ENCODE peak calls at places on chromosomes 7 and 10, in seven cellular contexts. D is H9, T is IMR-90, P is mesendoderm, U is H1, R is neuronal stem cell, X is trophoblast cell. C is an unnamed sample.

GRCh38 chr7:157739056-157739455 is 402.3 kb downstream of the DNAJB6 start:
- DNase-seq in D (no peak), T (no peak), P (no peak), U (no peak), R (no peak), X (no peak), C (no peak)

GRCh38 chr10:33031815-33032320 is 73.8 kb upstream of the ITGB1 start:
- DNase-seq in D (no peak), T (no peak), P (no peak), U (no peak), R (no peak), X (no peak), C (no peak)

GRCh38 chr7:150941983-150942590 is 36.0 kb downstream of the KCNH2 start:
- DNase-seq in D (peak; percentile 73), T (no peak), P (peak; percentile 28), U (no peak), R (no peak), X (no peak), C (no peak)

GRCh38 chr10:32477499-32477898 is 31.6 kb downstream of the CCDC7 start:
- DNase-seq in D (no peak), T (no peak), P (no peak), U (no peak), R (no peak), X (no peak), C (no peak)

GRCh38 chr7:118182618-118183253 is 1.2 kb upstream of the LSM8 start:
- DNase-seq in D (no peak), T (no peak), P (no peak), U (no peak), R (no peak), X (no peak), C (peak; percentile 6)

GRCh38 chr10:98492763-98493162 is 46.0 kb upstream of the HPS1 start:
- DNase-seq in D (no peak), T (no peak), P (no peak), U (no peak), R (no peak), X (no peak), C (no peak)

GRCh38 chr7:84701524-84702306 is 485.1 kb downstream of the SEMA3D start:
- DNase-seq in D (no peak), T (peak; percentile 98), P (peak; percentile 79), U (no peak), R (no peak), X (peak; percentile 78), C (peak; percentile 95)

GRCh38 chr7:45239486-45239885 is 81.9 kb downstream of the RAMP3 start:
- DNase-seq in D (no peak), T (peak; percentile 62), P (no peak), U (peak; percentile 27), R (no peak), X (no peak), C (no peak)

GRCh38 chr7:5773661-5774086 is 7.8 kb downstream of the RNF216 start:
- DNase-seq in D (no peak), T (peak; percentile 89), P (peak; percentile 67), U (no peak), R (no peak), X (peak; percentile 92), C (peak; percentile 92)

GRCh38 chr10:49679480-49679893 is at the start of gene C10orf53:
- DNase-seq in D (peak; percentile 88), T (peak; percentile 16), P (peak; percentile 88), U (peak; percentile 83), R (peak; percentile 77), X (no peak), C (peak; percentile 22)

GRCh38 chr10:48456361-48456804 is 148.5 kb downstream of the ARHGAP22 start:
- DNase-seq in D (peak; percentile 32), T (no peak), P (no peak), U (peak; percentile 46), R (no peak), X (no peak), C (peak; percentile 13)

GRCh38 chr7:74376256-74377036 is 77.3 kb upstream of the GTF2IRD1 start:
- DNase-seq in D (no peak), T (no peak), P (no peak), U (no peak), R (no peak), X (no peak), C (no peak)

GRCh38 chr10:29780639-29781038 is 145.9 kb upstream of the SVIL start:
- DNase-seq in D (no peak), T (no peak), P (no peak), U (no peak), R (no peak), X (no peak), C (no peak)

GRCh38 chr7:79714081-79714480 is 260.6 kb upstream of the MAGI2 start:
- DNase-seq in D (no peak), T (no peak), P (no peak), U (no peak), R (no peak), X (no peak), C (no peak)

GRCh38 chr10:70308121-70309060 is 24.6 kb upstream of the NPFFR1 start:
- DNase-seq in D (no peak), T (no peak), P (no peak), U (no peak), R (no peak), X (no peak), C (no peak)

GRCh38 chr7:42677751-42678231 is 234.1 kb downstream of the C7orf25 start:
- DNase-seq in D (no peak), T (peak; percentile 43), P (no peak), U (no peak), R (no peak), X (no peak), C (peak; percentile 81)

GRCh38 chr7:131521651-131522163 is 34.7 kb downstream of the PODXL start:
- DNase-seq in D (peak; percentile 65), T (no peak), P (peak; percentile 91), U (no peak), R (no peak), X (peak; percentile 48), C (no peak)

GRCh38 chr10:113073549-113074189 is 123.6 kb downstream of the TCF7L2 start:
- DNase-seq in D (peak; percentile 88), T (peak; percentile 97), P (peak; percentile 84), U (no peak), R (no peak), X (peak; percentile 81), C (peak; percentile 98)

GRCh38 chr10:3764626-3765375 is 20.2 kb downstream of the KLF6 start:
- DNase-seq in D (no peak), T (no peak), P (no peak), U (no peak), R (no peak), X (no peak), C (no peak)

GRCh38 chr10:43069597-43069996 is 7.3 kb upstream of the RET start:
- DNase-seq in D (no peak), T (no peak), P (no peak), U (no peak), R (no peak), X (no peak), C (no peak)

GRCh38 chr10:98411768-98412167 is 3.2 kb downstream of the PYROXD2 start:
- DNase-seq in D (no peak), T (peak; percentile 61), P (no peak), U (no peak), R (no peak), X (no peak), C (peak; percentile 60)

GRCh38 chr10:4740471-4740870 is 85.5 kb upstream of the AKR1E2 start:
- DNase-seq in D (no peak), T (peak; percentile 14), P (peak; percentile 6), U (no peak), R (no peak), X (no peak), C (peak; percentile 51)

GRCh38 chr10:3811331-3811870 is 26.4 kb upstream of the KLF6 start:
- DNase-seq in D (no peak), T (peak; percentile 71), P (no peak), U (no peak), R (no peak), X (peak; percentile 51), C (peak; percentile 83)

DNA sequence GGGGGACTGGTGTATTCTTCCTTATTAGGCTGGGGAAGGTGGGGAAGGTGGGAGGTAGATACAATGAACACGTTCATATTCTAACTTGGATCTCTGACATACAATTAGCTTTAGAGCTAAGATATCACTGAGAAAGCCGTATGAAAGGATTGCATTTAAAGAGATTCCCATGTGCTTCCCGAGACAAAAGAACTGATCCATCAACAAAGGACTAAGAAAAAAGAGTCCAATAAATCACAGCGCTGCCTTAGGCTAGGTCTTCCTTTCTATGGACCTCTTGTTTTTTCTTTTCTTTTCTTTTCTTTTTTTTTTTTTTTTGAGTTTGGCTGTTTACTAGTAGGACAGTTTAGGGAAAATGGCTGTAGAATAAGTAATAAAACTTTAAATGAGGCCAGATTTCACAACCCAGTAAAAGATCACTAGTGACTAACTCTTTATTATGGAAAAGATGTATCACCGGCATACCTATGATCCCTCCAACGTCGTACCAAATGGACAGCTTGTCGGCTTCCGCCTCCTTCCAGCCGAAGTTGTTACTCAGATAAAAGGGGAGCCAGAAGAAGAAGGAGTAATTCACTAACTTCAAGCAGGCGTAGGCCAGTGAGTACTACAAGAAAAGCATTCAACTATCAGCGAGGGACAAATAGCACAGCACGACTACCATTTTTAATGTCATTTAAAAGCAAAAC is 50.0 kb downstream of the SLC37A3 start:
- DNase-seq in D (no peak), T (peak; percentile 65), P (no peak), U (no peak), R (no peak), X (no peak), C (no peak)
- H3K9ac ChIP-seq in D (no peak overlapping the region), T (no peak overlapping the region), P (no peak overlapping the region), U (no peak overlapping the region), R (no peak overlapping the region), X (no peak overlapping the region), C (peak overlapping the region; percentile 78)

DNA sequence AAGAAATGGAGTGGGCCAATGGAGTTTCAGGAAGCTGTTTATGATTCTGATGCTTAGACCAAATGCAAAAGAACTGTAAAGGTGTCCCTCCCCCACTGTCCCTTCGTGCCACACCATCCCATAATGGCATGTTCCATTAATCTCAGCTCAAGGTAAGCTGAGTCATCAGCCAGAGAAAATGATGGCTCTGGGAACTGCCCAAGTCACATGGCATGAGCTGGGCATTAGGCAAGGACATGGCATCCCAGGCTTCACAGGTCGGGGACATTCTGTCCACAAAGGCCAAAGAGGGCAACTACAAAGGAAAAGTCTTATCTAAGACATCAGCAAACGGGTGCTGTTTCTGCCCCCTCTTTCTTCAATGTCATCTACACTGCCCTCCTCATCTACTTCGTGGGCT is 44.9 kb downstream of the DLG5 start:
- DNase-seq in D (no peak), T (no peak), P (no peak), U (no peak), R (no peak), X (no peak), C (no peak)
- H3K4ac ChIP-seq in D (no peak overlapping the region), T (no peak overlapping the region), P (no peak overlapping the region), U (no peak overlapping the region), R (no peak overlapping the region), X (no peak overlapping the region), C (no peak overlapping the region)

DNA sequence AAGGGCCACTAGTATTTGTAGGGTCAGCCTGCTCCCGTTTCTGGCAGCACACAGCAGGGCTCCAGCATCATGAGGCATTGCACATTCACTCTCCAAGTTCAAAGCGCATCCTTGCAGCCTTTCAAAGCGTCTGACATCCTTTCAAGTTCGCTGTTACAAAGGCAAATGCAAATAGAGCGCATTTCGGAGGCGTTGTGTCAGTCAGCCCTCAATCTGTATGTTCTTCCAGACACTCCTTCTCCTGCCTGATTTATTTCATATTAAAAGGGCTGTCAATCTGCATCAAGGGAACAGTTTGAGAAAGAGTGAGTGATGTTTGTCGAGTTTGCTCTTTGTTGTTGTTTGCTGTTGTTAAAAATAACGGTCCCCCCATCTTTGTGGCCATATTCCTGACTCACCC is 188.5 kb downstream of the SNX10 start:
- DNase-seq in D (no peak), T (no peak), P (no peak), U (no peak), R (no peak), X (no peak), C (no peak)
- H3K18ac ChIP-seq in D (no peak overlapping the region), T (no peak overlapping the region), P (no peak overlapping the region), U (no peak overlapping the region), R (no peak overlapping the region), X (no peak overlapping the region), C (no peak overlapping the region)

GRCh38 chr10:131982796-131983195 is 1.1 kb upstream of the BNIP3 start:
- DNase-seq in D (no peak), T (no peak), P (no peak), U (no peak), R (no peak), X (no peak), C (no peak)
- H3K9ac ChIP-seq in D (no peak overlapping the region), T (peak overlapping the region; percentile 79), P (peak overlapping the region; percentile 58), U (no peak overlapping the region), R (no peak overlapping the region), X (no peak overlapping the region), C (peak overlapping the region; percentile 92)